ENCODE peak calls at places on chromosomes 3 and 15, in six cellular contexts. W is brain microvascular endothelial cell, C is foreskin fibroblast, G is astrocyte of the cerebellum, M is keratinocyte, K is AG09309. O is an unnamed sample.

GRCh38 chr3:177904661-177905060 is 631.6 kb upstream of the KCNMB2 start:
- DNase-seq in W (peak; percentile 31), C (no peak), G (peak; percentile 19), M (no peak), K (no peak), O (peak; percentile 21)

GRCh38 chr3:134312873-134313838 is 61.1 kb downstream of the AMOTL2 start:
- DNase-seq in W (no peak), C (peak; percentile 80), G (no peak), M (no peak), K (no peak), O (peak; percentile 62)

GRCh38 chr3:84967767-84968581 is 9.2 kb downstream of the CADM2 start:
- DNase-seq in W (no peak), C (no peak), G (peak; percentile 51), M (no peak), K (no peak), O (no peak)

GRCh38 chr3:40499952-40500351 is 5.9 kb upstream of the ZNF620 start:
- DNase-seq in W (no peak), C (no peak), G (no peak), M (no peak), K (no peak), O (no peak)

GRCh38 chr15:59052915-59053407 is 52.0 kb upstream of the CCNB2 start:
- DNase-seq in W (no peak), C (peak; percentile 7), G (no peak), M (no peak), K (peak; percentile 14), O (peak; percentile 52)

GRCh38 chr3:177602601-177603136 is 405.4 kb upstream of the TBL1XR1 start:
- DNase-seq in W (no peak), C (no peak), G (no peak), M (no peak), K (no peak), O (no peak)

GRCh38 chr3:14988988-14989394 is 41.6 kb downstream of the NR2C2 start:
- DNase-seq in W (no peak), C (no peak), G (no peak), M (no peak), K (no peak), O (peak; percentile 1)

GRCh38 chr3:194715022-194715800 is 29.5 kb downstream of the FAM43A start:
- DNase-seq in W (peak; percentile 65), C (no peak), G (no peak), M (no peak), K (no peak), O (no peak)

GRCh38 chr15:48032911-48033310 is 87.9 kb upstream of the SLC24A5 start:
- DNase-seq in W (no peak), C (no peak), G (no peak), M (no peak), K (no peak), O (no peak)

GRCh38 chr3:34256021-34256420 is 457.6 kb downstream of the PDCD6IP start:
- DNase-seq in W (no peak), C (no peak), G (no peak), M (no peak), K (no peak), O (no peak)

GRCh38 chr3:58236527-58237237 is 910 bp upstream of the ABHD6 start:
- DNase-seq in W (no peak), C (no peak), G (no peak), M (no peak), K (no peak), O (no peak)

GRCh38 chr15:20643024-20643770 is 101.6 kb upstream of the GOLGA6L6 start:
- DNase-seq in W (no peak), C (no peak), G (no peak), M (no peak), K (no peak), O (no peak)
- TF ChIP-seq CTCF in W (no peak), C (no peak), G (no peak), M (no peak), K (no peak), O (no peak)

GRCh38 chr3:51670053-51670666 is 892 bp upstream of the TEX264 start:
- DNase-seq in W (no peak), C (no peak), G (no peak), M (no peak), K (no peak), O (no peak)
- H3K4me3 ChIP-seq in W (peak overlapping the region; percentile 79), C (no peak overlapping the region), G (peak overlapping the region; percentile 91), M (peak overlapping the region; percentile 78), K (no peak overlapping the region), O (no peak overlapping the region)

GRCh38 chr15:65249641-65250040 is 37.0 kb downstream of the PARP16 start:
- DNase-seq in W (no peak), C (no peak), G (no peak), M (no peak), K (no peak), O (no peak)

GRCh38 chr15:65259367-65259781 is 27.3 kb downstream of the PARP16 start:
- DNase-seq in W (no peak), C (no peak), G (no peak), M (no peak), K (no peak), O (peak; percentile 37)

GRCh38 chr15:65258370-65258769 is 28.3 kb downstream of the PARP16 start:
- DNase-seq in W (no peak), C (no peak), G (no peak), M (no peak), K (no peak), O (no peak)

GRCh38 chr15:65258863-65259262 is 27.8 kb downstream of the PARP16 start:
- DNase-seq in W (no peak), C (peak; percentile 51), G (no peak), M (no peak), K (peak; percentile 21), O (peak; percentile 58)

GRCh38 chr15:65254237-65254820 is 32.4 kb downstream of the PARP16 start:
- DNase-seq in W (no peak), C (no peak), G (no peak), M (no peak), K (no peak), O (no peak)
- TF ChIP-seq CTCF in W (no peak), C (no peak), G (no peak), M (no peak), K (no peak), O (no peak)

GRCh38 chr3:170055209-170055608 is 17.4 kb downstream of the GPR160 start:
- DNase-seq in W (peak; percentile 23), C (no peak), G (peak; percentile 28), M (no peak), K (no peak), O (peak; percentile 44)

GRCh38 chr3:170059447-170059846 is 21.7 kb downstream of the GPR160 start:
- DNase-seq in W (no peak), C (no peak), G (no peak), M (no peak), K (no peak), O (no peak)

GRCh38 chr3:170056710-170057454 is 19.1 kb downstream of the GPR160 start:
- DNase-seq in W (no peak), C (no peak), G (no peak), M (no peak), K (no peak), O (no peak)

GRCh38 chr3:170058127-170058526 is 20.3 kb downstream of the GPR160 start:
- DNase-seq in W (no peak), C (no peak), G (no peak), M (no peak), K (no peak), O (no peak)

DNA sequence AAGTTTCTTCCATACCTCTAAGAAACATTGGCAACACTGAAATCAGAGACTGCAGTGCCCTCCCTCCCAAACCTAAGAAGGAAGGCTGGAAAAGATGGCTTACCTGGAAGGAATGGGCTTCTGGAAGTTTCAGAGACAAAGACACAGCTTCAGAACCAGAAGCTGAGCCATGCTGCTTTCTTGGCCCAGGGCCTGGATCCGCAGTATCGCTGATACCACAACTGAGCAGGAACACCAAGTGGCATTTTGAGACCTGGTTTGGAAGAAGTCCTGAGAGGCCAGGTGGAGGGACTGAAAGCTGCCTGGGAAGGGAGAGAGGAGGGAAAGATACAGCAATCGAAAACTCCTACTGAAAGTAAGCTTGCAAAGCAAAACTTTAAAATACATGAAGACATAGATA is 19.8 kb downstream of the GPR160 start:
- DNase-seq in W (no peak), C (no peak), G (no peak), M (no peak), K (no peak), O (no peak)
- H3K4me3 ChIP-seq in W (no peak overlapping the region), C (no peak overlapping the region), G (no peak overlapping the region), M (no peak overlapping the region), K (no peak overlapping the region), O (no peak overlapping the region)

DNA sequence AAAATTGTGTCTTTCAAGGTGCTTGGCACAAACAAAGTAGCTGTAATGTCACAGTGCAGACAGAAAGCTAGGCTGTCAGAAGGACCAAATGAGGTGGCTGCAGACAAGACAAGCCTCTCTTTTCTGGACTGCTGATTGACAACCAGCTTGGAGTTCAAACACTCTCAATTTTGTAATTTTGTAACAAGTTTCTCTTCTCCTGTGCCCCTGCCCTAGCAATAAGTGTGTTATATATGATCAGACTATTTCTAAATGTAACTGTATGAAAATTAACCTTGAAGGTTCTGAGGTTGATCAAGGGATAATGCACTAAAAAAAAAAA is 172.0 kb downstream of the P3H2 start:
- DNase-seq in W (no peak), C (no peak), G (no peak), M (no peak), K (no peak), O (no peak)
- TF ChIP-seq CTCF in W (no peak), C (no peak), G (no peak), M (no peak), K (no peak), O (no peak)

DNA sequence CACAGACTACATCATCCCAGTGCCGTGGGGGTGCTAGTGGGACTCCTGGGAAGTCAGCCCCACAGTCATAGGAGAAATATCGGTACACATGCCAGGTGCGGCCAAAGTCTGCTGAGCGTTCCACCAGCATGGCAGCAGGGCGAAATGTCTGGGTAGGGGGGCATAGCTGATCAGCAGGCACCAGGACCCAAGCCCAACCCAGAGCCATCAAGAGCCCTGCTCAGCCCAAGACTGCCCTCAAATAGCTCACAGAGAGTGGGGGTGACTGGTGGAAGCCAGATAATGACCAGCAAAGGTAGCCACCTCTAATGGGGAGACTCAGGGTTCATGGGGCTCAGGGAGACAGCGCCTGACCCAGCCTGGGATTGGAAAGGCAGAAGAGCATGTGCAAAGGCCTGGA is 1.3 kb downstream of the LAMB2 start:
- DNase-seq in W (no peak), C (no peak), G (no peak), M (no peak), K (no peak), O (no peak)
- H3K4me3 ChIP-seq in W (peak overlapping the region; percentile 84), C (peak overlapping the region; percentile 79), G (peak overlapping the region; percentile 94), M (peak overlapping the region; percentile 92), K (peak overlapping the region; percentile 83), O (peak overlapping the region; percentile 88)

DNA sequence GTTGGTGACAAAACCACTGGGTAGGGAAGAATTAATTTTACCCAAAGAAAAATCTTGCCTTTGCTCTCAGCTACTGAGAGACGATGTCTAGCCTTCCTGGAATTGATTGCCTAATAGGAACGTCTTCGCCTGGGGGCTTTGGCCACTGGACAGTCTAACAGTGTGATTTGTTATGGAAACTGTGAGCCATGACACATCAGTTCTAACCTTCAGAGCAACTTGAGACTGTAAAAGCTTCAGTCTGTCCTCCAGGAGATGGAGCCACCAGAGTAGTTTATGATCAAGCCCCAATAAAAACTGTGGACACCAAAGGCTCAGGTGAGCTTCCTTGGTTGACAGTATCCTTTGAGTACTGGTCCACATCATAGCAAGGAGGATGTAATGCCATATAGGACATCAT is 235.8 kb upstream of the TMCO5A start:
- DNase-seq in W (peak; percentile 4), C (no peak), G (no peak), M (no peak), K (no peak), O (peak; percentile 21)
- TF ChIP-seq CTCF in W (no peak), C (no peak), G (no peak), M (no peak), K (peak; percentile 22), O (no peak)

O was measured in fibroblast of mammary gland.